ENCODE peak calls at places on chromosomes 11 and 22, in seven cellular contexts. Q is nephron progenitor cell, E is SK-N-SH, F is Caco-2, Z is ovary, S is fibroblast of lung, X is A549. I is an unnamed sample.

GRCh38 chr22:35947794-35948425 is 80.7 kb downstream of the RBFOX2 start:
- DNase-seq in Q (no peak), E (no peak), F (no peak), Z (no peak), S (peak; percentile 55), X (no peak), I (no peak)

GRCh38 chr22:25062378-25063095 is 110.0 kb downstream of the KIAA1671 start:
- DNase-seq in Q (no peak), E (peak; percentile 54), F (no peak), Z (no peak), S (no peak), X (no peak), I (no peak)

GRCh38 chr22:37518509-37519267 is 527 bp downstream of the CARD10 start:
- DNase-seq in Q (peak; percentile 65), E (peak; percentile 81), F (no peak), Z (no peak), S (no peak), X (no peak), I (peak; percentile 43)

GRCh38 chr22:24159650-24160049 is 21.6 kb upstream of the SUSD2 start:
- DNase-seq in Q (no peak), E (no peak), F (no peak), Z (no peak), S (no peak), X (no peak), I (no peak)

GRCh38 chr11:3107608-3108182 is 50.5 kb upstream of the CARS1 start:
- DNase-seq in Q (peak; percentile 1), E (peak; percentile 42), F (no peak), Z (peak; percentile 14), S (no peak), X (no peak), I (no peak)

GRCh38 chr11:43830928-43831440 is 49.6 kb upstream of the ALKBH3 start:
- DNase-seq in Q (no peak), E (no peak), F (no peak), Z (no peak), S (peak; percentile 99), X (peak; percentile 90), I (no peak)

GRCh38 chr22:43743131-43743530 is 69.0 kb downstream of the EFCAB6 start:
- DNase-seq in Q (peak; percentile 26), E (no peak), F (no peak), Z (no peak), S (no peak), X (no peak), I (peak; percentile 70)

GRCh38 chr11:76770642-76771445 is 12.3 kb upstream of the TSKU start:
- DNase-seq in Q (no peak), E (no peak), F (peak; percentile 86), Z (peak; percentile 62), S (peak; percentile 97), X (peak; percentile 98), I (no peak)

GRCh38 chr11:109956124-109956793 is 136.9 kb upstream of the ZC3H12C start:
- DNase-seq in Q (no peak), E (no peak), F (no peak), Z (no peak), S (no peak), X (no peak), I (no peak)

GRCh38 chr11:134282121-134283045 is 6.2 kb downstream of the GLB1L3 start:
- DNase-seq in Q (no peak), E (no peak), F (no peak), Z (no peak), S (no peak), X (no peak), I (peak; percentile 0)

GRCh38 chr11:35933572-35933925 is 10.3 kb upstream of the LDLRAD3 start:
- DNase-seq in Q (no peak), E (no peak), F (no peak), Z (no peak), S (no peak), X (no peak), I (no peak)

GRCh38 chr22:19898831-19899567 is 42.6 kb upstream of the COMT start:
- DNase-seq in Q (no peak), E (no peak), F (no peak), Z (no peak), S (no peak), X (no peak), I (no peak)

GRCh38 chr11:1918436-1919315 is 827 bp upstream of the TNNT3 start:
- DNase-seq in Q (no peak), E (peak; percentile 38), F (no peak), Z (no peak), S (no peak), X (no peak), I (no peak)

GRCh38 chr11:1920909-1921575 is 1.5 kb downstream of the TNNT3 start:
- DNase-seq in Q (no peak), E (peak; percentile 46), F (no peak), Z (no peak), S (no peak), X (no peak), I (no peak)

GRCh38 chr11:1920128-1920908 is 815 bp downstream of the TNNT3 start:
- DNase-seq in Q (no peak), E (peak; percentile 32), F (peak; percentile 26), Z (no peak), S (no peak), X (no peak), I (no peak)

GRCh38 chr11:1917523-1918435 is 1.7 kb upstream of the TNNT3 start:
- DNase-seq in Q (no peak), E (peak; percentile 59), F (no peak), Z (no peak), S (no peak), X (no peak), I (no peak)

GRCh38 chr11:1919428-1920127 is at the start of gene TNNT3:
- DNase-seq in Q (no peak), E (peak; percentile 38), F (no peak), Z (no peak), S (no peak), X (no peak), I (no peak)
- TF ChIP-seq CTCF in Q (no peak), E (no peak), F (no peak), Z (no peak), S (no peak), X (no peak), I (no peak)

DNA sequence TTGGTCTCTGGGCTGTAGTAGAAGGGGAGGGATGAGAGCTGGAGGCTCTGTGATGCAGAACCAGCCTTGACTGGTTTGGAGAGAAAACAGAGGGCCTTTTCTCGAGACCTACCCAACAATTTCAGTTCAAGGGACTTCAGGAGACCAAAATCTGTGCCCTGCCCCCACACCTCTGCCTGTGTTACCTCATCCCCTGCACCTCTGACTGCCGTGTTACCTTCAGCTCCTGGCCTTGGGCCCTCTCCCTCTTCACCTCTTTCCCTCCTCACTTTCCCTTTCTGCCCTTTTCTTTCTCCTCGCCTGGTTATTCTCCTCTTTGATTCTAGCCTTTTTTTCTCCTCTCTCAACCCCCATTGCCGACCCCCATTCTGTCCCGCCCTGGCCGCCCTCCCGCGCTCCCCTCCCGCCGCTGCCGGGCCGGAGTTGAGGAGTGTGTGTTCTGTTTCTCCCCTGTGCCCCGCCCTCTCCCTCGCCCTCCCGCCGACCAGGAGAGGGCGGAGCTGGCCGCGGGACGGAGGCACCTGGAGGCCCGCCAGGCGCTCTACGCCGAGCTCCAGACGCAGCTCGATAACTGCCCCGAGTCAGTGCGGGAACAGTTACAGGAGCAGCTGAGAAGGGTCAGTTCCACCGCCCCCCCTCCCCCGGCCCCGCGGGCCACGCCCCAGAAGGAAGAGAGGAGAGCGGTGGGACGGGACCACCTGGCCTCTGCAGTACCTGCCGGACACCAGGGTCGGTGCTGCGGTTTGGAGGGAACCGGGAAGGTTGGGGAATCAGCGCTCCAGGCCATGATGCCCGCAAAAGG is 27.2 kb downstream of the PHLDB1 start:
- DNase-seq in Q (peak; percentile 79), E (peak; percentile 69), F (no peak), Z (peak; percentile 90), S (peak; percentile 78), X (no peak), I (peak; percentile 46)
- TF ChIP-seq CTCF in Q (peak; percentile 18), E (no peak), F (peak; percentile 52), Z (no peak), S (no peak), X (no peak), I (no peak)

GRCh38 chr11:79437274-79437980 is 3.4 kb downstream of the TENM4 start:
- DNase-seq in Q (peak; percentile 94), E (peak; percentile 89), F (no peak), Z (peak; percentile 84), S (peak; percentile 66), X (no peak), I (peak; percentile 70)

GRCh38 chr11:79436911-79437273 is 3.9 kb downstream of the TENM4 start:
- DNase-seq in Q (no peak), E (no peak), F (no peak), Z (no peak), S (no peak), X (no peak), I (no peak)

GRCh38 chr11:79439430-79439892 is 1.4 kb downstream of the TENM4 start:
- DNase-seq in Q (peak; percentile 22), E (peak; percentile 38), F (no peak), Z (peak; percentile 56), S (peak; percentile 51), X (no peak), I (peak; percentile 8)

GRCh38 chr11:79438631-79439429 is 2.0 kb downstream of the TENM4 start:
- DNase-seq in Q (peak; percentile 22), E (peak; percentile 65), F (no peak), Z (peak; percentile 70), S (peak; percentile 46), X (no peak), I (peak; percentile 6)

DNA sequence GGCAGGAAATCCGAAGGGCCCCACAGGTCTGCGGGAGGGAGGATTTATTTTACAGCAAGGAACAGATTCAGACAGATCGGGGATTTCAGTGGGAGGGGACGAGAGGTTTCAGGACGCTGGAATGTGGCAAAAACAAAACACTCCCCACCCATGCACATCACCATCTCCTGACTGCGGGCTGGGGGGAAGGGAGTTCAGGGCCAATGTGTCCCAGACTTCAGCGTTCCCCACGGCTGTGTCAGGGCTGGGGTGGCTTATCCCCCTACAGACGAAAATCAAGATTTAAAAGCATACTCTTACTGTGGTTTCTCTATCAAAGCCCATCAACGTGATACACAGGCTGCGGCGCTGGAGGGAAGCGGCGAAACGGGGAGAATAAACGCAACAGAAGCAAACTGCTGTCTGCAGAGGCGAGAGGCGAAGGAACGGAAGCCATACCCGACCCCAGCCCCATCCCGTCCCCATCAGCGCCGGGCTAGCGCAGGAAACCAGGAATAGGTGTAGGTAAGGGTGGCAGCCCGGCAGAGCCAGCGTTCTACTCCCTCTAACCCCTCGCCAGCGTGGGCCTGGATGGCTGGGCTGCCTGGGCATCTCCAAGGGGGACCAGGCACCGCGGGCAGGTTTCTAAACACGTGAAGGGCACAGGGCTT is 2.7 kb downstream of the TENM4 start:
- DNase-seq in Q (peak; percentile 40), E (peak; percentile 67), F (no peak), Z (peak; percentile 64), S (peak; percentile 60), X (no peak), I (peak; percentile 24)
- TF ChIP-seq CTCF in Q (no peak), E (no peak), F (no peak), Z (no peak), S (no peak), X (no peak), I (no peak)

GRCh38 chr11:66297610-66298009 is 5.9 kb downstream of the TMEM151A start:
- DNase-seq in Q (no peak), E (no peak), F (no peak), Z (no peak), S (no peak), X (no peak), I (no peak)

GRCh38 chr11:66299189-66299588 is 7.5 kb downstream of the TMEM151A start:
- DNase-seq in Q (no peak), E (no peak), F (no peak), Z (no peak), S (no peak), X (no peak), I (no peak)

DNA sequence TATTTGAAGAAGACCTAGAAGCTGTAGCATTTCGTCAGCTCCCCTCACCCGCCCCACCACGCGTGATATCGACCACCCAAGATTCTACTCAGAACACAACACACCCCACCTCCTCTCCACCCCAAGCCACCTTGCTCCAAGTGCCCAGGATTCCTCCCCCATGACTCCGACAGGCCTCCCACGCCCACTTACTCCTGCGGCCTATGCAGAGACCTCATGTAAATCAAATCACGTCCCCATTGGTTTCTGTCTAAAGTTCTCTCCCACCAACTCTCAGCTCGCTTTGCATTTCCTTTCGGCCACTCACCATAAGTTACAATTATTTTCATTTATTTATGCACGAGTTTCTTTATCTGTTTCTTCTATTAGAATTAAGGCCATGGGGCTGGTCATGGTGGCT is 11.0 kb downstream of the TMEM151A start:
- DNase-seq in Q (no peak), E (no peak), F (no peak), Z (no peak), S (no peak), X (no peak), I (no peak)
- TF ChIP-seq CTCF in Q (no peak), E (no peak), F (no peak), Z (no peak), S (no peak), X (no peak), I (no peak)